ENCODE peak calls at places on chromosomes 11 and 22, in four cellular contexts. P is GM12878, I is HepG2, E is SK-N-SH. G is an unnamed sample.

GRCh38 chr11:94046796-94047195 is 25.6 kb downstream of the HEPHL1 start:
- DNase-seq in E (no peak), P (no peak), I (no peak), G (no peak)

GRCh38 chr11:73965764-73966121 is 14.9 kb downstream of the DNAJB13 start:
- DNase-seq in P (no peak), E (no peak), I (no peak), G (no peak)

GRCh38 chr11:122032317-122032716 is 83.7 kb downstream of the BLID start:
- DNase-seq in I (no peak), E (no peak), P (no peak), G (no peak)

GRCh38 chr11:87037450-87038234 is at the start of gene TMEM135:
- DNase-seq in I (peak), E (peak), P (peak), G (peak)

GRCh38 chr11:60801194-60801593 is 16.1 kb downstream of the MS4A10 start:
- DNase-seq in I (no peak), P (no peak), E (no peak), G (no peak)

GRCh38 chr11:114132944-114133394 is 73.5 kb downstream of the ZBTB16 start:
- DNase-seq in P (no peak), I (no peak), E (no peak), G (no peak)

GRCh38 chr22:19488884-19489843 is 9.4 kb downstream of the CDC45 start:
- DNase-seq in I (no peak), E (peak), P (no peak), G (no peak)

GRCh38 chr11:128648711-128649110 is 45.2 kb upstream of the FLI1 start:
- DNase-seq in I (no peak), E (no peak), P (no peak), G (no peak)

GRCh38 chr22:23856721-23857605 is 712 bp upstream of the SLC2A11 start:
- DNase-seq in I (peak), E (peak), P (no peak), G (no peak)

GRCh38 chr11:80024119-80024518 is 583.3 kb upstream of the TENM4 start:
- DNase-seq in P (no peak), I (no peak), E (no peak), G (no peak)

GRCh38 chr11:133302056-133302455 is 230.2 kb downstream of the OPCML start:
- DNase-seq in P (no peak), I (no peak), E (no peak), G (no peak)

GRCh38 chr11:118054712-118055640 is 21.9 kb upstream of the TMPRSS4 start:
- DNase-seq in E (no peak), I (no peak), P (no peak), G (no peak)

GRCh38 chr11:35031869-35032268 is 107.1 kb upstream of the CD44 start:
- DNase-seq in E (no peak), P (no peak), I (no peak), G (no peak)

GRCh38 chr11:43833657-43834073 is 47.0 kb upstream of the ALKBH3 start:
- DNase-seq in P (no peak), I (peak), E (peak), G (no peak)

GRCh38 chr11:41978951-41979350 is 519.5 kb upstream of the LRRC4C start:
- DNase-seq in E (no peak), I (no peak), P (no peak), G (no peak)

GRCh38 chr11:102994101-102994500 is 38.6 kb upstream of the MMP13 start:
- DNase-seq in E (no peak), I (no peak), P (no peak), G (peak)

GRCh38 chr11:2132229-2132620 is 7.0 kb downstream of the IGF2 start:
- DNase-seq in P (no peak), I (no peak), E (no peak), G (no peak)

GRCh38 chr11:41459602-41460405 is at the start of gene LRRC4C:
- DNase-seq in E (peak), P (no peak), I (no peak), G (no peak)

GRCh38 chr11:3807856-3808845 is at the start of gene PGAP2:
- DNase-seq in E (peak), I (peak), P (no peak), G (peak)

GRCh38 chr22:42654696-42655095 is 5.5 kb upstream of the CYB5R3 start:
- DNase-seq in P (no peak), I (no peak), E (no peak), G (no peak)

GRCh38 chr22:29756341-29756740 is 10.5 kb downstream of the ZMAT5 start:
- DNase-seq in P (no peak), E (no peak), I (no peak), G (no peak)

GRCh38 chr11:57460017-57460755 is at the start of gene RTN4RL2:
- DNase-seq in E (peak), P (no peak), I (peak), G (peak)

GRCh38 chr11:61954106-61955030 is 4.2 kb downstream of the BEST1 start:
- DNase-seq in I (no peak), E (no peak), P (no peak), G (no peak)

GRCh38 chr22:25874327-25874726 is 132.3 kb downstream of the MYO18B start:
- DNase-seq in E (no peak), P (no peak), I (no peak), G (no peak)

GRCh38 chr11:128739589-128739988 is 45.7 kb downstream of the FLI1 start:
- DNase-seq in I (no peak), E (no peak), P (no peak), G (no peak)

GRCh38 chr11:774873-775592 is 2.3 kb downstream of the GATD1 start:
- DNase-seq in E (no peak), P (no peak), I (no peak), G (no peak)

GRCh38 chr11:129613076-129613475 is 202.6 kb upstream of the TMEM45B start:
- DNase-seq in P (no peak), E (no peak), I (no peak), G (no peak)

GRCh38 chr11:44589301-44589700 is 23.8 kb downstream of the CD82 start:
- DNase-seq in E (no peak), I (no peak), P (no peak), G (no peak)

GRCh38 chr22:20138417-20138738 is 6.8 kb downstream of the ZDHHC8 start:
- DNase-seq in P (no peak), E (no peak), I (no peak), G (no peak)

GRCh38 chr11:12430912-12431311 is 53.5 kb downstream of the PARVA start:
- DNase-seq in I (peak), E (no peak), P (no peak), G (no peak)

DNA sequence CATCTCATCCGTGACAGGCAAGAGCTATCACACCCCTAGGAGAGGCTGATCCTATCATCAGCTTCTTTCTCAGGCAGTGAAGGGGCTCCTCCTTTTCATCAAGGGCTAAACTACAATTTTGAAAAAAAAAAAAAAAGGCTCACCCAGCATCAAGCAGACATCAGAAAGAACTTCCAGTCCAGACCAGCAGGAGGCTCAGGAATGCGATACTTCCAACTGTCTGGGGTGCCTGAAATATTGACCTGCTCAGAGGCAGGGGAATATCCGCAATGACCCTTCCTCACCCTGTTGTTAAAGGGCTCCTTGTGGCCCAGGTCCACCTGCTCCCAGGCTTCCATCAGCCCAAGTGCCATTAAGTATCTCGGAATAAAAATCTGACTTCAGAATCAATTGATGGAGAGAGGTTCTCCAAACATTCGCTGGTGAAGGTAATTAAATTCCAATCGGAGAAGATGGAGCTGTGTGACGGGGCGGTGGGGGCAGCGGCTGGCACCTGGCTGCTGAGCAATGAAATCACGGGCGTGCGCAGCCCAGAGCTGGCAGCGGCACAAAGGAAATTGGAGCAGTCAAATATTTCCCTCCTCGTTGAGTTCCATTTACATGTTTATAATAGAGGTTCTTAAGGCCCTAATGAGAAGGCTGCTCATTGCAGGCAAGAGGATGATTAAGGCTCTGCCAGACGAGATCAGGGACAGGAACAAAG is 68.9 kb upstream of the THY1 start:
- DNase-seq in P (no peak), I (no peak), E (no peak), G (no peak)
- TF ChIP-seq SIN3A in P (no peak), I (no peak), E (no peak), G (no peak)

GRCh38 chr22:50218153-50218995 is 17.6 kb downstream of the SELENOO start:
- DNase-seq in E (no peak), I (no peak), P (no peak), G (no peak)

GRCh38 chr22:50218996-50219727 is 18.4 kb downstream of the SELENOO start:
- DNase-seq in P (no peak), E (peak), I (peak), G (peak)

GRCh38 chr22:50221410-50222300 is 20.8 kb downstream of the SELENOO start:
- DNase-seq in P (no peak), I (no peak), E (no peak), G (no peak)

GRCh38 chr22:50220603-50221409 is 20.0 kb downstream of the SELENOO start:
- DNase-seq in I (no peak), P (no peak), E (no peak), G (no peak)

DNA sequence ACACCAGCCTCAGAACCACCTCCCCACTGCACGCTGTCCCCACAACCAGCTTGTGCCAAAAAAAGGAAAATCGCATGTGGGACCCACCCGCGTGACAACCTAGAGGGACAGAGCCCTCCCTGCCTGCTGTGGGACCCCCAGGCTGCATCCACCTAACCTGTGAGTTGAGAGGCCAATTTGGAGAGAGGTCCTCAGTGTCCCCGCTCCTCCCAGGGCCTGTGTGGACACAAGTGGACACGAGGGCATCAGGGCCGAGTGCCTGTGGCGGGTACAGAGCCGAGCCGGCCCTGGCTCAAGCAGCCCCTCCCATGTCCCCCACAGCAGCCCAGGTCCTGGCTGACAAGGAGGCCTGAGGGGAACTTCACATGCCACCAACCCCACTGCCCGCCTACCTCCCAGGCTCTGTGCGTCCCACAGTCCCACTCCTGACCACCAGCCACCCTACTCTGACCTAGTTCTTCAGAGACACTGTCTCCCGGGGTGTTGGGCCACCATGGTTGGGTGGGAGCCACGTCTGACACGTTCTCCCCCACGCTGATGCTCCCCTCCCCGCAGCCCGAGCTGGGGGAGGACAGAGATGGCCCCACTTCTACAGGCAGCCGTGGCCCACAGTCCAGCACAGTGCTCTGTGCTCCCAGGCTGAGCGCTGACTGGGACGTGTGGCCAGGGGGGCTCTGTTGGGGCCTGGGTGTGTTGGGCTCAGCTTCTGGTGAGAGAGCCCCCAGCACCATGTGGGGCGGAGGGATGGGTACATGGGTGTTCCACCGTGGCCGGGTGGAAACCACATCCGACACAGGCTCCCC is 19.2 kb downstream of the SELENOO start:
- DNase-seq in P (no peak), I (no peak), E (no peak), G (no peak)
- TF ChIP-seq SIN3A in P (no peak), I (no peak), E (no peak), G (no peak)

DNA sequence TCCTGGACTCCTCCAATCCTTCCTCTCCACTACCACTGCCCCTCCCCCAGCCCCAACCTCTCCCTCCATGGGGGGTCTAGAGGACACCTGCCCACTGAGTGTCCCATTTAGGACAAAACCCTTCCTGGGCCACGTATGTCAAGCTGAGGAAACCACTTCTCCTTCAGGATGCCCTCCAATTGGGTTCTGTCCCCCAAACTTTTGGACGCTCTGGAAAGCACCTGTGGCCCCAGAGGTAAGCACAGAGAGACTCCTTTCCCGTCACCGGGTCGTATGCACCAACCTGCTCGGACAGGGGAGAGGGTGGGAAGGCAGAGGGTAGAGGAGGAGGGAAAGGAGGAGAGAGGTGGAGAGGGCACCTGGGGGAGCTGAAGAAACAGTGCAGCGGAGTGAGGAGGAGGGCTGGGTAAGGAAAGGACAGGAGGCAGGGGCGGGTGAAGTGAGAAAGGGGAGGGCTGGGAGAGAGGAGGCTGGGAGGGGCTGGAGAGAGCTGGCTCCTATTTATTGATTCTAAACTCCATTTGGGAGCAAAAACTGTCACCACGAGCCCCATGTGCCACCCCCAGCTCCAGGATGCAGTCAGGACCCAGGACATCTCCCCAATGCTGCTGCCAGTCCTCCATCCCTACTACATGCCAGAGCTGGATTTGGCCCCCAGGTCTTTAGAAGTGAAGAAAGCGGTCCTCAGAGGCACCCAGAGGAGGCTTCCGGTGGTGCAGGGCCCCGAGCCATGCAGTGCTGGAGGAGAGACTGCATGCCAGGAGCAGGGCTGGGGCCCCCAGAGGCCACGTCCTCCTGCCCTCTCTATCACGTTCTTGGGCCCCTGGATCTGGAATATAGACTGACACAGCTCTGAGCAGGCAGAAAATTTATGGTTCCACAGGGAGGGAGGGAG is 53.6 kb downstream of the SLC22A12 start:
- DNase-seq in E (peak), P (no peak), I (no peak), G (no peak)
- TF ChIP-seq SIN3A in E (no peak), P (no peak), I (no peak), G (no peak)

DNA sequence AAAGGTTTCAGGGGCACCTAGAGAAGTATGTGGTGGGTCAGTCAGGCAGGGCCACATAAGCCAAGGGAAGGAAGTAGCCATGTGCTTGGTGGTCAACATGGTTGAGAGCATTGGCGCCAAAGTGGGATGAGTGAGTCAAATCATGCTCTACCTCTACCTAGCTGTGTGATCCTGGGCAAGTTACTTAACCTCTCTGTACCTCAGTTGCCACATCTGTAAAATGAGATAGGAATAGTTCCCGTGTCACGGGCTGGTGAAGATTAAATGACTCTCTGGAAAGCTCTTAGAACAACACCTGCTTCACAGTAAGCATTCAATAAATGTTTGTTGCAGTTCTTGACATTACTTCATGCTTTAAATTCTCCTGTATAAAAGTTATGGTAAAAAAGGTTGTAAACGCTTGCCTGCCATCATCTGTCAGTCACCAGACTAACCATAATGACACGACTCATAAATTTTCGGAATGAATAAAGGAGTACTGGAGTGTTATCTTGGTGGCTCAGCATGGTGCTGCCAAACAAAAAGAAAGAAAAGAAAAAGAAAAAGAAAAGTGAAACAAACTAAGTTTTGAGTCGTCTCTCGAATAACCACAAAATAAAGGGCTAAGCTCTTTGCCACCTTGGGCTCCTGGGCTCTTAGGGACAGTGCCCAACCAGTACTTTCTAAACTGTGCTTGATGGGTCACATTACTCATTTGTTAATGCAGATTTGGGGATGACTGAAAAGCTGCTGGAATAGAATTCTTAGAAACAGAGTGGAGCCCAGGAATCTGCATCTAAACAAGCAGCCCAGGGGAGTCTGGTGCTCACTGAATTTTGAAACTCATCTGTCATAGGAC is 107.6 kb downstream of the LDLRAD3 start:
- DNase-seq in I (no peak), E (no peak), P (no peak), G (no peak)
- TF ChIP-seq SIN3A in I (no peak), E (no peak), P (no peak), G (no peak)

GRCh38 chr22:37311761-37312312 is 29.5 kb downstream of the CYTH4 start:
- DNase-seq in E (no peak), I (no peak), P (no peak), G (no peak)
- TF ChIP-seq SIN3A in E (no peak), I (no peak), P (no peak), G (no peak)

G was measured in HCT116.